ENCODE peak calls at places on chromosomes 11 and 22, in four cellular contexts. One of them, this sample, is unnamed.
A peak's percentile ranks its signal among the peaks of the same experiment; 100 is the strongest.

GRCh38 chr11:129144256-129144655 is 47.9 kb downstream of the ARHGAP32 start:
- DNase-seq in fibroblast of mammary gland: no peak
- DNase-seq in right lobe of liver: no peak
- DNase-seq in mammary epithelial cell: no peak
- DNase-seq in this sample: no peak

GRCh38 chr11:59172345-59173079 is 580 bp downstream of the DTX4 start:
- DNase-seq in mammary epithelial cell: peak; percentile 27
- DNase-seq in fibroblast of mammary gland: no peak
- DNase-seq in right lobe of liver: peak; percentile 70
- DNase-seq in this sample: no peak

GRCh38 chr11:117039897-117040296 is 58.3 kb downstream of the SIK3 start:
- DNase-seq in right lobe of liver: no peak
- DNase-seq in mammary epithelial cell: peak; percentile 83
- DNase-seq in fibroblast of mammary gland: peak; percentile 52
- DNase-seq in this sample: no peak

GRCh38 chr11:108069947-108070346 is 51.4 kb upstream of the ACAT1 start:
- DNase-seq in fibroblast of mammary gland: peak; percentile 68
- DNase-seq in right lobe of liver: no peak
- DNase-seq in mammary epithelial cell: peak; percentile 2
- DNase-seq in this sample: peak; percentile 12

GRCh38 chr11:112174789-112175595 is at the start of gene BCO2:
- DNase-seq in right lobe of liver: peak; percentile 81
- DNase-seq in mammary epithelial cell: peak; percentile 85
- DNase-seq in fibroblast of mammary gland: peak; percentile 69
- DNase-seq in this sample: no peak

GRCh38 chr11:76251576-76251975 is 45.3 kb upstream of the WNT11 start:
- DNase-seq in right lobe of liver: no peak
- DNase-seq in fibroblast of mammary gland: peak; percentile 34
- DNase-seq in mammary epithelial cell: no peak
- DNase-seq in this sample: no peak

GRCh38 chr22:22111267-22111751 is 128.7 kb upstream of the TOP3B start:
- DNase-seq in fibroblast of mammary gland: peak; percentile 64
- DNase-seq in mammary epithelial cell: peak; percentile 98
- DNase-seq in right lobe of liver: no peak
- DNase-seq in this sample: peak; percentile 84

GRCh38 chr11:128789497-128790080 is 77.5 kb downstream of the KCNJ1 start:
- DNase-seq in fibroblast of mammary gland: no peak
- DNase-seq in right lobe of liver: no peak
- DNase-seq in mammary epithelial cell: no peak
- DNase-seq in this sample: no peak

GRCh38 chr11:17643506-17644405 is 75.6 kb upstream of the MYOD1 start:
- DNase-seq in mammary epithelial cell: no peak
- DNase-seq in fibroblast of mammary gland: no peak
- DNase-seq in right lobe of liver: no peak
- DNase-seq in this sample: no peak

GRCh38 chr22:25840883-25841282 is 98.9 kb downstream of the MYO18B start:
- DNase-seq in right lobe of liver: no peak
- DNase-seq in mammary epithelial cell: no peak
- DNase-seq in fibroblast of mammary gland: no peak
- DNase-seq in this sample: no peak

GRCh38 chr11:85663781-85664560 is 958 bp downstream of the CREBZF start:
- DNase-seq in fibroblast of mammary gland: peak; percentile 54
- DNase-seq in mammary epithelial cell: peak; percentile 60
- DNase-seq in right lobe of liver: peak; percentile 85
- DNase-seq in this sample: no peak

GRCh38 chr11:88338223-88338661 is 706 bp upstream of the CTSC start:
- DNase-seq in right lobe of liver: peak; percentile 65
- DNase-seq in mammary epithelial cell: peak; percentile 87
- DNase-seq in fibroblast of mammary gland: peak; percentile 84
- DNase-seq in this sample: no peak

GRCh38 chr22:19607198-19608113 is 83.2 kb upstream of the CLDN5 start:
- DNase-seq in right lobe of liver: peak; percentile 93
- DNase-seq in fibroblast of mammary gland: no peak
- DNase-seq in mammary epithelial cell: peak; percentile 51
- DNase-seq in this sample: no peak

GRCh38 chr22:25630446-25630845 is 66.0 kb downstream of the GRK3 start:
- DNase-seq in right lobe of liver: no peak
- DNase-seq in fibroblast of mammary gland: peak; percentile 5
- DNase-seq in mammary epithelial cell: no peak
- DNase-seq in this sample: no peak

GRCh38 chr11:16789560-16790483 is 51.4 kb downstream of the C11orf58 start:
- DNase-seq in right lobe of liver: no peak
- DNase-seq in fibroblast of mammary gland: no peak
- DNase-seq in mammary epithelial cell: no peak
- DNase-seq in this sample: no peak

GRCh38 chr11:65699306-65699705 is 12.7 kb upstream of the KAT5 start:
- DNase-seq in fibroblast of mammary gland: no peak
- DNase-seq in right lobe of liver: no peak
- DNase-seq in mammary epithelial cell: no peak
- DNase-seq in this sample: no peak

GRCh38 chr11:67282155-67282875 is 6.8 kb upstream of the ANKRD13D start:
- DNase-seq in right lobe of liver: peak; percentile 21
- DNase-seq in fibroblast of mammary gland: no peak
- DNase-seq in mammary epithelial cell: no peak
- DNase-seq in this sample: no peak

GRCh38 chr11:61914471-61915171 is 2.7 kb downstream of the RAB3IL1 start:
- DNase-seq in mammary epithelial cell: no peak
- DNase-seq in fibroblast of mammary gland: no peak
- DNase-seq in right lobe of liver: no peak
- DNase-seq in this sample: no peak

GRCh38 chr22:40567106-40567505 is 69.4 kb downstream of the MRTFA start:
- DNase-seq in right lobe of liver: no peak
- DNase-seq in fibroblast of mammary gland: no peak
- DNase-seq in mammary epithelial cell: peak; percentile 57
- DNase-seq in this sample: peak; percentile 38

GRCh38 chr11:115626414-115626813 is 122.2 kb upstream of the CADM1 start:
- DNase-seq in mammary epithelial cell: peak; percentile 20
- DNase-seq in right lobe of liver: no peak
- DNase-seq in fibroblast of mammary gland: no peak
- DNase-seq in this sample: no peak

GRCh38 chr11:2311456-2312201 is 9.8 kb downstream of the TSPAN32 start:
- DNase-seq in fibroblast of mammary gland: no peak
- DNase-seq in right lobe of liver: no peak
- DNase-seq in mammary epithelial cell: no peak
- DNase-seq in this sample: no peak

GRCh38 chr11:134879341-134879740 is 467.3 kb upstream of the B3GAT1 start:
- DNase-seq in fibroblast of mammary gland: no peak
- DNase-seq in mammary epithelial cell: no peak
- DNase-seq in right lobe of liver: no peak
- DNase-seq in this sample: no peak

GRCh38 chr22:23121026-23121823 is 20.6 kb downstream of the RSPH14 start:
- DNase-seq in right lobe of liver: no peak
- DNase-seq in mammary epithelial cell: no peak
- DNase-seq in fibroblast of mammary gland: peak; percentile 13
- DNase-seq in this sample: no peak

GRCh38 chr22:29654420-29654819 is 51.0 kb downstream of the NF2 start:
- DNase-seq in fibroblast of mammary gland: no peak
- DNase-seq in mammary epithelial cell: no peak
- DNase-seq in right lobe of liver: no peak
- DNase-seq in this sample: no peak

GRCh38 chr11:70397336-70397982 is 870 bp upstream of the CTTN start:
- DNase-seq in fibroblast of mammary gland: no peak
- DNase-seq in right lobe of liver: no peak
- DNase-seq in mammary epithelial cell: no peak
- DNase-seq in this sample: no peak

DNA sequence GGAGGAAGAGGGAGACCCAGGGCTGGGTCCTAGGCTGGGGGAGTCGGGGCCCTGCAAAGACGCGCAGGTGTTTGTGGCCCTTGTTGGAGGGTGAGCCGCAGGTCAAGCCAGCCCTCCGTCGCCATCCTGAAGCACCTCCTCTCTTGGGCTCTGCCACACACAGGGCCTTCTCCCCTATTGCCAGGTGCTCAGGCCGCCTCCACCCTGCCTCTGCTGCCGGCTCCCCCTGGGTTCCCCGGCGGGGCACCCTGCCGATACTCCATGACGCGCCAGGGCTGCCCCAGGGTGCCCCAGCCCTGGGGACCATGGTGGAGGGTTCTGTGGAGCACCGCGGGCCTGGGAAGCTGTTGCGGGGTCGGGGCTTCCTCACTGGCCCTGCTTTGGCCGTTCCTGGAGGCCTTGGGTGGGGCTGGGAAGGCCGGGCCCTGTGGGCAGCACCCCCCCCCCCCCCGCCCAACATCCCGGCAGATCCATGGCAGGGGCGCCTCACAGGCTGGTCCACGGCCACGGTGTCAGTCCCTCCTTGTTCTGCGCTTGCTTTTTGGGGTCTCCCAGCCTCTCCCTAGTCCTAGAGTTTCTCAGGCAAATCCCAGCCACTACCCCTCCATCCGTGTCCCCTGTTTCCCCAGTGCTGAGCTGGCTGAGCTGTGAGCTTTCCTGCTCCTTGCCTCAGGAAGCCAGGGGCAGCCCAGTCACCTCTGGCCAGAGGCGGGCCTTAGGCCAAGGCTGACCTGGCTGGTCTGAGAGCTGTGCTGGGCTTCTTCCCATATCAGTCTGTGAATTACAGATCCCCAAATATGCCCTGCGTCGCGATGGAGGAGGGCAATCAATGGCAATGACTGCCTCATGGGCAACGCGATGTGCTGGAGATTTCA is 2.3 kb upstream of the ADORA2A start:
- DNase-seq in fibroblast of mammary gland: no peak
- DNase-seq in mammary epithelial cell: no peak
- DNase-seq in right lobe of liver: no peak
- DNase-seq in this sample: no peak
- H3K4me3 ChIP-seq in fibroblast of mammary gland: no peak overlapping the region
- H3K4me3 ChIP-seq in mammary epithelial cell: no peak overlapping the region
- H3K4me3 ChIP-seq in right lobe of liver: peak overlapping the region; percentile 59
- H3K4me3 ChIP-seq in this sample: no peak overlapping the region

GRCh38 chr11:45930951-45931563 is 8.6 kb downstream of the LARGE2 start:
- DNase-seq in right lobe of liver: no peak
- DNase-seq in fibroblast of mammary gland: no peak
- DNase-seq in mammary epithelial cell: peak; percentile 97
- DNase-seq in this sample: no peak
- H3K4me3 ChIP-seq in right lobe of liver: no peak overlapping the region
- H3K4me3 ChIP-seq in fibroblast of mammary gland: no peak overlapping the region
- H3K4me3 ChIP-seq in mammary epithelial cell: no peak overlapping the region
- H3K4me3 ChIP-seq in this sample: no peak overlapping the region

GRCh38 chr22:46612904-46613605 is 7.1 kb upstream of the GRAMD4 start:
- DNase-seq in mammary epithelial cell: no peak
- DNase-seq in fibroblast of mammary gland: no peak
- DNase-seq in right lobe of liver: no peak
- DNase-seq in this sample: no peak
- H3K4me3 ChIP-seq in mammary epithelial cell: no peak overlapping the region
- H3K4me3 ChIP-seq in fibroblast of mammary gland: no peak overlapping the region
- H3K4me3 ChIP-seq in right lobe of liver: no peak overlapping the region
- H3K4me3 ChIP-seq in this sample: no peak overlapping the region

DNA sequence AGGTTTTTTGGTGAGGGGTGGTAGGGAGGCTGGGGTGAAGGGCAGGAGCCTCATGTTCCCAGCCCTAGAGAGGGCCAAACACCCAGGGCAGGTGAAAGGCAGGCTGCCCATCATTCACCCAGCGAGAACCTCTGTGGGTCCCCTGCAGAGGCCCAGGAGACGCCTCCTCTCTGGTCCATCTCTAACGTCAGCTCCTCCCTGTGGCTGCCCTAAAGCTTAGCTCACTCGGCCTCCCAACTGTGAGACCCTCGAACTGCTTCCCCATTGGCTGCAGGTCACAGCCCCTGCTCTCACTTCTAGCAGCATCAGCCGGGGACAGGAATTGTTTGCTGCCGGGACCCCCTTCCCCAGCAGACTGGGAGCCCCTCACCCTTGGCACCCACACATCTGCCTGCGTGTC is 615 bp upstream of the NFAM1 start:
- DNase-seq in fibroblast of mammary gland: no peak
- DNase-seq in mammary epithelial cell: no peak
- DNase-seq in right lobe of liver: no peak
- DNase-seq in this sample: no peak
- H3K4me3 ChIP-seq in fibroblast of mammary gland: no peak overlapping the region
- H3K4me3 ChIP-seq in mammary epithelial cell: no peak overlapping the region
- H3K4me3 ChIP-seq in right lobe of liver: no peak overlapping the region
- H3K4me3 ChIP-seq in this sample: no peak overlapping the region

GRCh38 chr11:708511-708910 is 2.5 kb downstream of the EPS8L2 start:
- DNase-seq in mammary epithelial cell: no peak
- DNase-seq in right lobe of liver: no peak
- DNase-seq in fibroblast of mammary gland: no peak
- DNase-seq in this sample: no peak
- H3K4me3 ChIP-seq in mammary epithelial cell: no peak overlapping the region
- H3K4me3 ChIP-seq in right lobe of liver: peak overlapping the region; percentile 86
- H3K4me3 ChIP-seq in fibroblast of mammary gland: no peak overlapping the region
- H3K4me3 ChIP-seq in this sample: no peak overlapping the region

GRCh38 chr11:45294499-45294898 is 8.4 kb upstream of the SYT13 start:
- DNase-seq in mammary epithelial cell: no peak
- DNase-seq in right lobe of liver: no peak
- DNase-seq in fibroblast of mammary gland: no peak
- DNase-seq in this sample: no peak
- H3K4me3 ChIP-seq in mammary epithelial cell: no peak overlapping the region
- H3K4me3 ChIP-seq in right lobe of liver: no peak overlapping the region
- H3K4me3 ChIP-seq in fibroblast of mammary gland: no peak overlapping the region
- H3K4me3 ChIP-seq in this sample: no peak overlapping the region

GRCh38 chr11:118212781-118213565 is 11.8 kb downstream of the JAML start:
- DNase-seq in right lobe of liver: no peak
- DNase-seq in fibroblast of mammary gland: no peak
- DNase-seq in mammary epithelial cell: no peak
- DNase-seq in this sample: no peak

GRCh38 chr11:118213774-118214173 is 11.0 kb downstream of the JAML start:
- DNase-seq in fibroblast of mammary gland: no peak
- DNase-seq in mammary epithelial cell: no peak
- DNase-seq in right lobe of liver: no peak
- DNase-seq in this sample: no peak

GRCh38 chr11:118210323-118210722 is 14.5 kb downstream of the JAML start:
- DNase-seq in fibroblast of mammary gland: no peak
- DNase-seq in mammary epithelial cell: no peak
- DNase-seq in right lobe of liver: no peak
- DNase-seq in this sample: no peak

GRCh38 chr11:118211006-118211405 is 13.8 kb downstream of the JAML start:
- DNase-seq in fibroblast of mammary gland: peak; percentile 24
- DNase-seq in right lobe of liver: no peak
- DNase-seq in mammary epithelial cell: peak; percentile 25
- DNase-seq in this sample: no peak

DNA sequence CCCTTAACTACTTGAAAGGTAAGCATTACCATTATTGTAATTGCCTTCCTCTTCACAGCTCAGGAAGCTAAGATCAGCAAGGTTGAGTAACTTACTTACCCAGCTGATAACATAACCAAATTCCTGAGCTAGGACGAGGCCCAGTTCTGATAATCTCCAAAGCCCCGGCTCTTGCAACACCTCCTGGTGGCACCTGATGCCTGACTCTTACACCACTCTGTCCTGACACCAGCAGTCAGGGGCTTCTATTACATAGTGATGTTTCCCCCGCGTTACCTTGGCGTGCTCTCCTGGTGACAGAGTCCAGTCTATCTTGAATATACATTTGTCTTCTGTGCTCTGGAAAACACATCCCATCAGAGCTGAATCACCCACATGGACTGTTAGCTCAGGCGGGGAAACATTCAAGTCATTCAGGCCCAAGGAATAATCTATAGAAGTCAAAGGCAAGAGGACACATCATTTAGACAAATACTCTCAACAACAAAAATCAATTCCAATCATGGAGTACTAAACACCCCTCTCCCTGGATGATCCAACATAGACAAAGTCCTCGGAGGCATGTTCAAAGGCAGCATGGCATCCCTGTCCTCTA is 12.6 kb downstream of the JAML start:
- DNase-seq in right lobe of liver: peak; percentile 75
- DNase-seq in fibroblast of mammary gland: no peak
- DNase-seq in mammary epithelial cell: no peak
- DNase-seq in this sample: no peak
- H3K4me3 ChIP-seq in right lobe of liver: no peak overlapping the region
- H3K4me3 ChIP-seq in fibroblast of mammary gland: no peak overlapping the region
- H3K4me3 ChIP-seq in mammary epithelial cell: no peak overlapping the region
- H3K4me3 ChIP-seq in this sample: no peak overlapping the region